ENCODE peak calls at places on chromosome 2, in ten cellular contexts. One of them, this sample, is unnamed.

GRCh38 chr2:71791051-71791450 is 337.7 kb downstream of the DYSF start:
- DNase-seq in hepatocyte: no peak
- DNase-seq in neuronal stem cell: no peak
- DNase-seq in colonic mucosa: no peak
- DNase-seq in lung: no peak
- DNase-seq in IMR-90: no peak
- DNase-seq in breast epithelium: no peak
- DNase-seq in coronary artery: peak
- DNase-seq in RWPE1: no peak
- DNase-seq in RWPE2: no peak
- DNase-seq in this sample: no peak

GRCh38 chr2:228763600-228763999 is 507.5 kb downstream of the PID1 start:
- DNase-seq in hepatocyte: no peak
- DNase-seq in neuronal stem cell: peak
- DNase-seq in colonic mucosa: no peak
- DNase-seq in lung: no peak
- DNase-seq in IMR-90: no peak
- DNase-seq in breast epithelium: no peak
- DNase-seq in coronary artery: no peak
- DNase-seq in RWPE1: no peak
- DNase-seq in RWPE2: no peak
- DNase-seq in this sample: no peak

GRCh38 chr2:232434563-232435374 is 21.2 kb upstream of the ALPI start:
- DNase-seq in hepatocyte: no peak
- DNase-seq in neuronal stem cell: no peak
- DNase-seq in colonic mucosa: no peak
- DNase-seq in lung: no peak
- DNase-seq in IMR-90: no peak
- DNase-seq in breast epithelium: no peak
- DNase-seq in coronary artery: peak
- DNase-seq in RWPE1: no peak
- DNase-seq in RWPE2: peak
- DNase-seq in this sample: no peak

GRCh38 chr2:55805662-55806061 is 112.0 kb upstream of the PNPT1 start:
- DNase-seq in hepatocyte: no peak
- DNase-seq in neuronal stem cell: no peak
- DNase-seq in colonic mucosa: no peak
- DNase-seq in lung: no peak
- DNase-seq in IMR-90: no peak
- DNase-seq in breast epithelium: no peak
- DNase-seq in coronary artery: no peak
- DNase-seq in RWPE1: no peak
- DNase-seq in RWPE2: no peak
- DNase-seq in this sample: no peak

GRCh38 chr2:218008060-218009040 is 5.6 kb upstream of the TNS1 start:
- DNase-seq in hepatocyte: no peak
- DNase-seq in neuronal stem cell: no peak
- DNase-seq in colonic mucosa: no peak
- DNase-seq in lung: no peak
- DNase-seq in IMR-90: peak
- DNase-seq in breast epithelium: no peak
- DNase-seq in coronary artery: no peak
- DNase-seq in RWPE1: no peak
- DNase-seq in RWPE2: no peak
- DNase-seq in this sample: no peak

GRCh38 chr2:165469417-165469816 is at the start of gene CSRNP3:
- DNase-seq in hepatocyte: peak
- DNase-seq in neuronal stem cell: peak
- DNase-seq in colonic mucosa: peak
- DNase-seq in lung: peak
- DNase-seq in IMR-90: peak
- DNase-seq in breast epithelium: peak
- DNase-seq in coronary artery: peak
- DNase-seq in RWPE1: peak
- DNase-seq in RWPE2: peak
- DNase-seq in this sample: peak

GRCh38 chr2:57981369-57981768 is 65.2 kb upstream of the VRK2 start:
- DNase-seq in hepatocyte: no peak
- DNase-seq in neuronal stem cell: no peak
- DNase-seq in colonic mucosa: no peak
- DNase-seq in lung: no peak
- DNase-seq in IMR-90: peak
- DNase-seq in breast epithelium: no peak
- DNase-seq in coronary artery: no peak
- DNase-seq in RWPE1: peak
- DNase-seq in RWPE2: no peak
- DNase-seq in this sample: no peak

GRCh38 chr2:204445149-204445548 is 100.1 kb upstream of the PARD3B start:
- DNase-seq in hepatocyte: no peak
- DNase-seq in neuronal stem cell: no peak
- DNase-seq in colonic mucosa: no peak
- DNase-seq in lung: no peak
- DNase-seq in IMR-90: no peak
- DNase-seq in breast epithelium: no peak
- DNase-seq in coronary artery: no peak
- DNase-seq in RWPE1: no peak
- DNase-seq in RWPE2: no peak
- DNase-seq in this sample: no peak

GRCh38 chr2:173669271-173669853 is 295.8 kb downstream of the SP3 start:
- DNase-seq in hepatocyte: no peak
- DNase-seq in neuronal stem cell: no peak
- DNase-seq in colonic mucosa: no peak
- DNase-seq in lung: no peak
- DNase-seq in IMR-90: peak
- DNase-seq in breast epithelium: no peak
- DNase-seq in coronary artery: no peak
- DNase-seq in RWPE1: no peak
- DNase-seq in RWPE2: no peak
- DNase-seq in this sample: no peak

GRCh38 chr2:148479388-148479787 is 165.2 kb upstream of the EPC2 start:
- DNase-seq in hepatocyte: no peak
- DNase-seq in neuronal stem cell: no peak
- DNase-seq in colonic mucosa: no peak
- DNase-seq in lung: no peak
- DNase-seq in IMR-90: no peak
- DNase-seq in breast epithelium: no peak
- DNase-seq in coronary artery: no peak
- DNase-seq in RWPE1: no peak
- DNase-seq in RWPE2: no peak
- DNase-seq in this sample: no peak

GRCh38 chr2:207501797-207502196 is 28.0 kb upstream of the CREB1 start:
- DNase-seq in hepatocyte: no peak
- DNase-seq in neuronal stem cell: no peak
- DNase-seq in colonic mucosa: no peak
- DNase-seq in lung: no peak
- DNase-seq in IMR-90: no peak
- DNase-seq in breast epithelium: no peak
- DNase-seq in coronary artery: no peak
- DNase-seq in RWPE1: no peak
- DNase-seq in RWPE2: no peak
- DNase-seq in this sample: no peak

GRCh38 chr2:29165362-29166236 is 50.4 kb downstream of the CLIP4 start:
- DNase-seq in hepatocyte: peak
- DNase-seq in neuronal stem cell: no peak
- DNase-seq in colonic mucosa: no peak
- DNase-seq in lung: no peak
- DNase-seq in IMR-90: peak
- DNase-seq in breast epithelium: no peak
- DNase-seq in coronary artery: no peak
- DNase-seq in RWPE1: peak
- DNase-seq in RWPE2: no peak
- DNase-seq in this sample: no peak

GRCh38 chr2:207905546-207905945 is 119.8 kb downstream of the PLEKHM3 start:
- DNase-seq in hepatocyte: no peak
- DNase-seq in neuronal stem cell: no peak
- DNase-seq in colonic mucosa: no peak
- DNase-seq in lung: no peak
- DNase-seq in IMR-90: no peak
- DNase-seq in breast epithelium: no peak
- DNase-seq in coronary artery: no peak
- DNase-seq in RWPE1: no peak
- DNase-seq in RWPE2: no peak
- DNase-seq in this sample: no peak

GRCh38 chr2:946073-947005 is 4.3 kb upstream of the SNTG2 start:
- DNase-seq in hepatocyte: no peak
- DNase-seq in neuronal stem cell: no peak
- DNase-seq in colonic mucosa: no peak
- DNase-seq in lung: no peak
- DNase-seq in IMR-90: no peak
- DNase-seq in breast epithelium: no peak
- DNase-seq in coronary artery: no peak
- DNase-seq in RWPE1: no peak
- DNase-seq in RWPE2: no peak
- DNase-seq in this sample: no peak

DNA sequence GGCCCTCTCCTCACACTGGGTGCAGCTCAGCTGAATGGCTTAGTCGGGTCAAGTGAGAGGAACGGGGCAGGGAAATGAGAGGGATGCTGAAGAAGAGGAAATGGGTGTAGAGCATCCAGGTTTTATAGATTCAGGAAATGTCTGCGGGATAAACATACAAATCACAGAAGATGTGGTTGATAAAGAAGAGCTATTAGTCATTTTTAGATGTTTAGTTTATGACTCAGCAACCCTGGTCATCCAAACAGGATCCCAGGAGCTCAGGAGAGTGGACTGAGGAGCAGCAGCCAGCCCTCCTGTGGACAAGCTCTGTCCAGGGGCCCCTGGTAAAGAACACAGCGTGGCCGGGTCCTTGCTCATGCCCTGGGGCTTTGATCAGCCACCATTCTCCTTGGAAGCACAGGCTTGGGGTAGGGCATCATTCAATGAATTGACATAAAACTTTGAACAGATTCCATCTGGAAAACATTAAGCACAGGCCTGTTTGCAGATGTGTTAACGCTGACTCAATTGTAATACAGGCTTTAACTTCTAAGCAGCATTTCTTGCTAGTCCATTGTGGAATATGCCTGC is 83.0 kb downstream of the NPAS2 start:
- DNase-seq in hepatocyte: peak
- DNase-seq in neuronal stem cell: no peak
- DNase-seq in colonic mucosa: no peak
- DNase-seq in lung: no peak
- DNase-seq in IMR-90: peak
- DNase-seq in breast epithelium: no peak
- DNase-seq in coronary artery: no peak
- DNase-seq in RWPE1: peak
- DNase-seq in RWPE2: peak
- DNase-seq in this sample: no peak
- H3K27ac ChIP-seq in hepatocyte: peak
- H3K27ac ChIP-seq in neuronal stem cell: no peak
- H3K27ac ChIP-seq in colonic mucosa: no peak
- H3K27ac ChIP-seq in lung: no peak
- H3K27ac ChIP-seq in IMR-90: peak
- H3K27ac ChIP-seq in breast epithelium: no peak
- H3K27ac ChIP-seq in coronary artery: peak
- H3K27ac ChIP-seq in RWPE1: peak
- H3K27ac ChIP-seq in RWPE2: peak
- H3K27ac ChIP-seq in this sample: no peak

GRCh38 chr2:100756704-100757103 is 63.2 kb upstream of the NPAS2 start:
- DNase-seq in hepatocyte: no peak
- DNase-seq in neuronal stem cell: no peak
- DNase-seq in colonic mucosa: no peak
- DNase-seq in lung: no peak
- DNase-seq in IMR-90: peak
- DNase-seq in breast epithelium: no peak
- DNase-seq in coronary artery: no peak
- DNase-seq in RWPE1: no peak
- DNase-seq in RWPE2: no peak
- DNase-seq in this sample: no peak
- H3K27ac ChIP-seq in hepatocyte: no peak
- H3K27ac ChIP-seq in neuronal stem cell: no peak
- H3K27ac ChIP-seq in colonic mucosa: no peak
- H3K27ac ChIP-seq in lung: no peak
- H3K27ac ChIP-seq in IMR-90: no peak
- H3K27ac ChIP-seq in breast epithelium: no peak
- H3K27ac ChIP-seq in coronary artery: no peak
- H3K27ac ChIP-seq in RWPE1: no peak
- H3K27ac ChIP-seq in RWPE2: peak
- H3K27ac ChIP-seq in this sample: no peak

GRCh38 chr2:176483901-176484568 is 214.8 kb downstream of the MTX2 start:
- DNase-seq in hepatocyte: no peak
- DNase-seq in neuronal stem cell: no peak
- DNase-seq in colonic mucosa: no peak
- DNase-seq in lung: no peak
- DNase-seq in IMR-90: no peak
- DNase-seq in breast epithelium: no peak
- DNase-seq in coronary artery: no peak
- DNase-seq in RWPE1: no peak
- DNase-seq in RWPE2: no peak
- DNase-seq in this sample: no peak

GRCh38 chr2:176484838-176485237 is 215.6 kb downstream of the MTX2 start:
- DNase-seq in hepatocyte: peak
- DNase-seq in neuronal stem cell: no peak
- DNase-seq in colonic mucosa: no peak
- DNase-seq in lung: no peak
- DNase-seq in IMR-90: no peak
- DNase-seq in breast epithelium: no peak
- DNase-seq in coronary artery: no peak
- DNase-seq in RWPE1: no peak
- DNase-seq in RWPE2: no peak
- DNase-seq in this sample: no peak

GRCh38 chr2:176483481-176483880 is 214.2 kb downstream of the MTX2 start:
- DNase-seq in hepatocyte: no peak
- DNase-seq in neuronal stem cell: no peak
- DNase-seq in colonic mucosa: no peak
- DNase-seq in lung: no peak
- DNase-seq in IMR-90: no peak
- DNase-seq in breast epithelium: no peak
- DNase-seq in coronary artery: no peak
- DNase-seq in RWPE1: no peak
- DNase-seq in RWPE2: no peak
- DNase-seq in this sample: no peak

DNA sequence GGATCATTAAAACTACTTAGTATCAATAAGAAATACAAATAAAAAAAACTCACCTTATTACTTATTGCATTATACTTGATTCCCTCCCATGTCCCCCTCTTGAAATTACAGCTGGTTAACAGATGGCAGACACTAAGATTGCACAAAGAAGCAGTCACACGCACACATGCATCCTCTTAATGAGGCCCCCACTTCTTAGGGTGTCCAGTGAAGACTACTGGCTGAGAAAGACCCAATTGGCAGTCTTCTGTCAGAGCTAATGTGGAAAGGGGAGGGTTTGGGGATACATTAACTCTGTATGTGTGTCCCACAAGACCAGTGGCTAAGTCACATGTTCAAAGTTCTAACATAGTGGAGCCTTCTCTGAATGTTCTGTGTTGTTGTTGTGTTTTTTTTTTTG is 210.7 kb downstream of the MTX2 start:
- DNase-seq in hepatocyte: no peak
- DNase-seq in neuronal stem cell: no peak
- DNase-seq in colonic mucosa: no peak
- DNase-seq in lung: no peak
- DNase-seq in IMR-90: no peak
- DNase-seq in breast epithelium: no peak
- DNase-seq in coronary artery: no peak
- DNase-seq in RWPE1: no peak
- DNase-seq in RWPE2: no peak
- DNase-seq in this sample: no peak
- H3K27ac ChIP-seq in hepatocyte: no peak
- H3K27ac ChIP-seq in neuronal stem cell: no peak
- H3K27ac ChIP-seq in colonic mucosa: no peak
- H3K27ac ChIP-seq in lung: no peak
- H3K27ac ChIP-seq in IMR-90: no peak
- H3K27ac ChIP-seq in breast epithelium: no peak
- H3K27ac ChIP-seq in coronary artery: no peak
- H3K27ac ChIP-seq in RWPE1: no peak
- H3K27ac ChIP-seq in RWPE2: no peak
- H3K27ac ChIP-seq in this sample: no peak

GRCh38 chr2:47002031-47002430 is 86.4 kb upstream of the MCFD2 start:
- DNase-seq in hepatocyte: no peak
- DNase-seq in neuronal stem cell: no peak
- DNase-seq in colonic mucosa: no peak
- DNase-seq in lung: no peak
- DNase-seq in IMR-90: no peak
- DNase-seq in breast epithelium: no peak
- DNase-seq in coronary artery: no peak
- DNase-seq in RWPE1: no peak
- DNase-seq in RWPE2: no peak
- DNase-seq in this sample: no peak
- H3K27ac ChIP-seq in hepatocyte: no peak
- H3K27ac ChIP-seq in neuronal stem cell: peak
- H3K27ac ChIP-seq in colonic mucosa: no peak
- H3K27ac ChIP-seq in lung: peak
- H3K27ac ChIP-seq in IMR-90: no peak
- H3K27ac ChIP-seq in breast epithelium: peak
- H3K27ac ChIP-seq in coronary artery: peak
- H3K27ac ChIP-seq in RWPE1: peak
- H3K27ac ChIP-seq in RWPE2: no peak
- H3K27ac ChIP-seq in this sample: no peak

This sample was measured in body of pancreas.